ENCODE peak calls at places on chromosomes 6 and 20, in six cellular contexts. N, L, T, M, G and Y are unnamed samples. For H3K4me1, the result is how much of the 10 kb centered on the place peaks cover.

GRCh38 chr6:137989696-137990095 is 117.5 kb downstream of the PERP start:
- DNase-seq in L (no peak), G (no peak), M (no peak), N (no peak), T (no peak), Y (no peak)

GRCh38 chr6:74568851-74569250 is 637.0 kb downstream of the COL12A1 start:
- DNase-seq in M (no peak), T (no peak), N (no peak), G (no peak), L (no peak), Y (no peak)

GRCh38 chr20:39879296-39879695 is 809.7 kb downstream of the MAFB start:
- DNase-seq in N (no peak), L (no peak), M (no peak), T (no peak), G (no peak), Y (no peak)

GRCh38 chr6:84582997-84583396 is 181.4 kb downstream of the TBX18 start:
- DNase-seq in G (no peak), L (no peak), M (no peak), T (no peak), N (no peak), Y (no peak)

GRCh38 chr6:129120856-129121255 is 237.9 kb downstream of the LAMA2 start:
- DNase-seq in N (peak), L (no peak), G (no peak), T (no peak), M (no peak), Y (no peak)

GRCh38 chr6:73362869-73363536 is 545 bp downstream of the KHDC3L start:
- DNase-seq in M (no peak), G (no peak), N (no peak), L (no peak), T (no peak), Y (no peak)

GRCh38 chr20:20360464-20360863 is 7.4 kb upstream of the INSM1 start:
- DNase-seq in G (peak), T (peak), M (no peak), N (no peak), L (peak), Y (peak)

GRCh38 chr20:38275815-38276550 is 15.4 kb upstream of the KIAA1755 start:
- DNase-seq in G (peak), N (no peak), L (no peak), M (peak), T (peak), Y (no peak)

GRCh38 chr6:157383471-157383870 is 2.5 kb downstream of the ZDHHC14 start:
- DNase-seq in G (no peak), N (no peak), T (no peak), M (no peak), L (no peak), Y (no peak)

GRCh38 chr6:157379656-157380457 is 1.1 kb upstream of the ZDHHC14 start:
- DNase-seq in M (peak), G (peak), T (peak), N (peak), L (peak), Y (peak)

GRCh38 chr6:157380458-157380778 is 572 bp upstream of the ZDHHC14 start:
- DNase-seq in N (no peak), T (no peak), M (no peak), L (no peak), G (no peak), Y (no peak)

GRCh38 chr6:157380779-157381561 is at the start of gene ZDHHC14:
- DNase-seq in N (peak), M (peak), T (peak), L (peak), G (peak), Y (peak)

DNA sequence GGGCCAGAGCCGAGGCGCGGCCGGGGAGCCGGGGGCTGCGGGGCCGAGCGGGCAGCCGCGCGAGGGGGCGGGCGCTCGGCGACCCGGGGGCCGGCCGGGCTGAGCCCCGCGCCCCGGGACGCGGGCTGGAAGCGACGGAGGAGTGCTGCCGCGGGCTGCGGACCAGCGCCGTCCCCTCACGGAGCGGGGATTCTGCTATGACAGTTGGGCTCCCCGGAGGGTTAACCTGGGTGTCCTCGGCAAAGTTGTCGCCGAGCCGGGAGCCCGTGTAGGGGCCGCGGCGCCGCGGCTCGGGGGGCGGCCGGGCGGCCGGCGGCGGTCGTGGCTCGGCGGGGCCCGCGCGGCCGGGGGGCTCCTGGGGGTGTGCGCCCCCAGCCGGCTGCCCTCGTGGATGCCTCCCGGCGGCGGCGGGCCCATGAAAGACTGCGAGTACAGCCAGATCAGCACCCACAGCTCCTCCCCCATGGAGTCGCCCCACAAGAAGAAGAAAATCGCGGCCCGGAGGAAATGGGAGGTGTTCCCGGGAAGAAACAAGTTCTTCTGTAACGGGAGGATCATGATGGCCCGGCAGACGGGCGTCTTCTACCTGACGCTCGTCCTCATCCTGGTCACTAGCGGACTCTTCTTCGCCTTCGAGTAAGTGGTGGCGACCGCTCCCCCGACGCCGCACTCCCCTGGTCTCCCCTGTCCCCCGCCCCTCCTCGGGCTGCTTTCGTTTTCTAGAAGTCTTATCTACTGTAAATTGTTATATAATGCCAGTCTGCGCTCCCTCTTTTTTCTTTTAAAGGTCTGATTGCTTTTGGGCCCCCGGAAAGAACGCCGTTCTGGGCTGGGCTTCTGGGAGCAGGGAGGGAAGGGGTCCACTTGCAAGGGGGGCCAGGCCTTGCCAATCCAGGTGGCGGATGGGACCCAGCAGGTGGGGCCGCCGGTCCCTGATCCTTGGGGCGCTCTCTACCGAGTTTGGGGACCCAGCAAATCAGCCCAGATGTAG is 936 bp downstream of the ZDHHC14 start:
- DNase-seq in G (peak), M (peak), T (peak), L (peak), N (peak), Y (peak)
- TF ChIP-seq CTCF in G (peak), M (no peak), T (peak), L (no peak), N (no peak), Y (no peak)

GRCh38 chr20:51526754-51527153 is 15.8 kb downstream of the NFATC2 start:
- DNase-seq in M (no peak), G (no peak), T (no peak), N (no peak), L (no peak), Y (no peak)
- H3K4me1 ChIP-seq in M (under half), G (under half), T (half or more), N (under half), L (under half), Y (half or more)

GRCh38 chr6:15682965-15683822 is 20.4 kb upstream of the DTNBP1 start:
- DNase-seq in M (no peak), L (peak), T (peak), N (no peak), G (no peak), Y (no peak)
- TF ChIP-seq EP300 in M (no peak), L (no peak), T (peak), N (no peak), G (no peak), Y (no peak)

DNA sequence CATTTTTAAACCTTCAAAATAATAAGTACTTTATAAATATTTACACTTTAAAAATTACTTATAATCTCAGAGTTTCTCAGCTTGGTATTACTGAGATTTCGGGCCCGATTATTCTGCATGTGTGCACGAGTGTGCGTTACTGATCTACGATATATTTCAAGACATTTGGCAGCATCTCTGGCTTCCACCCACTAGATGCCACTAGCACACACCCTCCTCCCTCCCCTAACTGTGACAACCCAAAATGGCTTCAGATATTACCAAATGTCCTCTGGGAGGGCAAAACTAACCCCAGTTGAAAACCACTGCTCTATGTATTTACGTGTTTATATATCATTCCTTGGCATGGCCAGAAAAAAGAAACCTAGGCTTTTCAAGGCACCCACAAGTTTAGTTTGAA is 95.9 kb downstream of the FYN start:
- DNase-seq in L (no peak), G (no peak), M (no peak), T (peak), N (no peak), Y (no peak)
- TF ChIP-seq CTCF in L (no peak), G (no peak), M (no peak), T (peak), N (no peak), Y (no peak)

DNA sequence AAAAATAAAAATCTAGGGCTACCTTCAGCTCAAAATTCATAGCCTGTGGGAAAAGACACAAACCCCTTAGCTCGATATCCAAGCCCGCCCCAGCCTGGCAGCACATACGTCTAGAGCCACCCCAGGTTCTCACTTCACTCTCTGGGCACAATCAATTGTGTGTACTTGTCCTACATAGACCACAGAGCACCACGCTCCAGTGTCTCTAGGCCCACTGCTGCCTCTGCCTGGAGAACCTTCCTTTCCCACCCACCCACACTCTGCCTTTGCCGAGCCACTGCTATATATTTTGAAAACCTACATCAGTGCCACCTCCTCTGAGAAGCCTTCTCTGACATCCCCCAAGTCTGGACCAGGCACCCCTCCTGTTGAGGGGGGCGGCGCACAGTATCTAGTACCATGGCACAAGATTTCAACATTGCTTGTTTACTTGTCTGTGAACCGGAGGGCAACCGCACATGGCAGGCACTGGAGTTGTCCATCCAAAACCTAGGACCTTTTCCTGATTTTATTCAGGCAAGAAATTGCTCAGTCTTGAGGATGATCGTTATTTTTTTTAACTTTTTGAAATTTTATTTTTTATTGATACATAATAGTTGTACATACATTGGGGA is 141.5 kb downstream of the UNC5CL start:
- DNase-seq in T (no peak), M (no peak), G (no peak), N (no peak), L (no peak), Y (no peak)
- H3K4me1 ChIP-seq in T (under half), M (under half), G (under half), N (under half), L (under half), Y (under half)

DNA sequence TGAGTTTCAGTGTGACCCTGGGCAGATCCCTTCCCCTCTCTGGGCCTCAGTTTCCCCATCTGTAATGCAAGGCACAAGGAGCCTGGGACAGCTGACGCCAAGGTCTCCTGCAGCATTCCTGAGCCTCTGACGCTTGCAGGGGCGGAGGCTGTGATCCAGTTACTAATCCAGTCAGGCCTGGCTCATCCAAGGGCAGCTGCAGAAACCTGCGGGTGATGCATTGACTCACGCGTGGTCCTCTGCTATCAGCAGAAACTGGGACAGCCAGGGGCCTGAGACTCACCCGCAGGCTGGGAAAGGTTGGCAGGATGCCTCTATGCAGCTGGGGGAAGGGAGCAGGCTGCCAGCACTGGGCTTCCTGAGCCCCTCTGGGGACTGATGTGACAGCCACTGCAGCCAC is 65.0 kb upstream of the SIRPA start:
- DNase-seq in G (peak), N (no peak), L (no peak), T (no peak), M (no peak), Y (no peak)
- TF ChIP-seq EP300 in G (no peak), N (no peak), L (no peak), T (no peak), M (no peak), Y (no peak)

DNA sequence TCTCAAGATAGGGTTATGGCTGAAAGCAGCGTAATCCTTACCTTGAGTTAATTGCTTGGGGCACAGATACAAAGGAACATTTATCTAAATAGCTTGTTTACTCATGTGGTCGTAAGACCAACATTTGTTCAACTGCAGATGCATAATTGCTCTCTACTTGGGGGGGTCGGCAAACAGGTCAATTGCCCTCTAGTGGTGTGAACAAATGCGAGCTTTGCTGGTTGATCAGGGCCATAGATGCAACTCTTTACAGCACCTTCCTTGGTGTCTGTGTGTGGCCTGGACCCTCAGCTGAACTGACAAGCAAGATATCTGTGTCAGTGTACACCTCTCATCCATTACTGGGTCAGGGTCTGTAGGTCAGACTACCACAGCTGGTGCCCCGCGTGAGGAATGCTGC is 24.1 kb downstream of the HLA-DPA1 start:
- DNase-seq in M (no peak), T (peak), L (no peak), N (no peak), G (no peak), Y (no peak)
- TF ChIP-seq CTCF in M (no peak), T (peak), L (no peak), N (no peak), G (no peak), Y (no peak)

GRCh38 chr6:41268478-41268877 is 18.0 kb downstream of the TREM1 start:
- DNase-seq in L (no peak), T (no peak), N (no peak), G (no peak), M (no peak), Y (no peak)

GRCh38 chr6:41272591-41273175 is 13.8 kb downstream of the TREM1 start:
- DNase-seq in N (no peak), M (no peak), L (no peak), G (no peak), T (no peak), Y (no peak)

GRCh38 chr6:41266555-41266954 is 19.9 kb downstream of the TREM1 start:
- DNase-seq in L (no peak), M (no peak), G (no peak), N (no peak), T (no peak), Y (no peak)

GRCh38 chr6:41271901-41272395 is 14.5 kb downstream of the TREM1 start:
- DNase-seq in M (peak), G (no peak), L (peak), T (no peak), N (no peak), Y (peak)

GRCh38 chr6:41269716-41270115 is 16.8 kb downstream of the TREM1 start:
- DNase-seq in T (no peak), N (no peak), M (no peak), G (no peak), L (no peak), Y (no peak)
- H3K4me1 ChIP-seq in T (under half), N (under half), M (under half), G (under half), L (under half), Y (under half)

GRCh38 chr6:169921227-169921626 is 169.8 kb downstream of the ERMARD start:
- DNase-seq in T (peak), M (peak), G (no peak), L (no peak), N (no peak), Y (no peak)
- TF ChIP-seq EP300 in T (no peak), M (no peak), G (no peak), L (no peak), N (no peak), Y (no peak)